ENCODE peak calls at places on chromosomes 16 and 17, in seven cellular contexts. L is SK-N-SH; X is stomach; J is thoracic aorta; C is CD8-positive, alpha-beta T cell; H is ascending aorta; Z is prostate gland. F is an unnamed sample.

GRCh38 chr17:35605753-35606152 is 18.6 kb downstream of the AP2B1 start:
- DNase-seq in Z (no peak), L (no peak), H (no peak), J (no peak), X (no peak), C (no peak), F (no peak)

GRCh38 chr16:9330036-9330545 is 238.6 kb downstream of the HAPSTR1 start:
- DNase-seq in L (no peak), X (no peak), Z (no peak), H (no peak), J (no peak), C (no peak), F (no peak)

GRCh38 chr16:86462334-86463084 is 47.8 kb upstream of the FOXF1 start:
- DNase-seq in C (no peak), Z (no peak), J (no peak), H (no peak), L (no peak), X (no peak), F (no peak)

GRCh38 chr17:77173104-77173503 is 32.3 kb downstream of the SEC14L1 start:
- DNase-seq in X (no peak), H (no peak), Z (no peak), C (no peak), J (no peak), L (no peak), F (no peak)

GRCh38 chr16:21590287-21590686 is 9.1 kb upstream of the METTL9 start:
- DNase-seq in C (no peak), H (no peak), L (no peak), J (no peak), Z (no peak), X (no peak), F (no peak)

GRCh38 chr17:41777579-41778188 is 8.8 kb downstream of the JUP start:
- DNase-seq in Z (peak; percentile 64), X (peak; percentile 78), C (no peak), L (peak; percentile 74), H (no peak), J (no peak), F (no peak)

GRCh38 chr16:15509593-15510520 is 75.5 kb downstream of the BMERB1 start:
- DNase-seq in X (no peak), H (no peak), Z (no peak), J (no peak), L (peak; percentile 23), C (no peak), F (no peak)

GRCh38 chr17:74153456-74153810 is 50.0 kb upstream of the RPL38 start:
- DNase-seq in J (no peak), L (no peak), C (no peak), Z (no peak), H (no peak), X (no peak), F (no peak)

GRCh38 chr16:88023786-88024185 is 72.6 kb downstream of the BANP start:
- DNase-seq in C (no peak), J (no peak), L (no peak), Z (no peak), X (no peak), H (no peak), F (no peak)
- H3K4me1 ChIP-seq in C (no peaks in the 10 kb centered on the region), J (no peaks in the 10 kb centered on the region), L (peaks cover 13% of the 10 kb centered on the region), Z (no peaks in the 10 kb centered on the region), X (peaks cover 8% of the 10 kb centered on the region), H (no peaks in the 10 kb centered on the region), F (no peaks in the 10 kb centered on the region)

DNA sequence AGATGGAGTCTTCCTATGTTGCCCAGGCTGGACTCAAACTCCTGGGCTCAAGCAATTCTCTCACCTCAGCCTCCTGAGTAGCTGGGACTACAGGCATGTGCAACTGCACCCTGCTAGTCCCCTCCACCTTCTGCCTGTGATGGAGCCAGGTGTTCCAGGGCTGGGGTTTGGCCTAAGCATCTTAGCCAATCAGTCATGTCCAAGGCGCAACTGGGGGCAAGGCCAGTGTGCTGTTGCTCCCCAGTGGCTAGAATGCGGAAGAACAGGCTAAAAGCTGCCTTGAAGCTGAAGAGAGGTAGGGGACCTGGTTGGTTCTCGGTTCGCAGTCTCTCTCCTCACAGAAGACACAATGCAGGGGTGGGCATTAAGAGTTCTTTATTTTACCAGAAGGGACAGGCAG is 18.6 kb downstream of the FLOT2 start:
- DNase-seq in H (no peak), X (peak; percentile 35), L (peak; percentile 52), Z (no peak), C (no peak), J (no peak), F (no peak)
- TF ChIP-seq CTCF in H (peak; percentile 22), X (peak; percentile 29), L (peak; percentile 52), Z (no peak), C (no peak), J (no peak), F (peak; percentile 45)

GRCh38 chr17:43219001-43219400 is 7.3 kb downstream of the TMEM106A start:
- DNase-seq in H (peak; percentile 52), X (no peak), J (no peak), C (no peak), L (no peak), Z (no peak), F (no peak)
- H3K4me1 ChIP-seq in H (no peaks in the 10 kb centered on the region), X (no peaks in the 10 kb centered on the region), J (no peaks in the 10 kb centered on the region), C (peaks cover 17% of the 10 kb centered on the region), L (no peaks in the 10 kb centered on the region), Z (no peaks in the 10 kb centered on the region), F (no peaks in the 10 kb centered on the region)

GRCh38 chr17:6651483-6652452 is at the start of the genes C17orf100 and MED31:
- DNase-seq in X (peak; percentile 97), C (peak; percentile 91), Z (peak; percentile 90), J (peak; percentile 81), H (peak; percentile 98), L (peak; percentile 99), F (peak; percentile 62)

GRCh38 chr17:6643460-6644125 is 2.7 kb downstream of the TXNDC17 start:
- DNase-seq in H (no peak), C (no peak), X (no peak), Z (no peak), J (no peak), L (no peak), F (no peak)

GRCh38 chr17:6642592-6642991 is 1.7 kb downstream of the TXNDC17 start:
- DNase-seq in H (no peak), C (no peak), L (no peak), J (no peak), X (no peak), Z (no peak), F (no peak)

GRCh38 chr17:6648181-6648580 is 3.2 kb downstream of the MED31 start:
- DNase-seq in C (no peak), X (no peak), L (no peak), Z (no peak), H (no peak), J (no peak), F (no peak)
- TF ChIP-seq CTCF in C (peak; percentile 20), X (no peak), L (peak; percentile 38), Z (no peak), H (no peak), J (no peak), F (peak; percentile 53)